ENCODE peak calls at places on chromosomes 5 and 9, in five cellular contexts. O is GM10248, B is mesothelial cell of epicardium, S is endothelial cell of umbilical vein, E is A673. V is an unnamed sample.

GRCh38 chr5:169044982-169045381 is 256.0 kb downstream of the SLIT3 start:
- DNase-seq in B (no peak), S (no peak), E (no peak), O (no peak), V (no peak)

GRCh38 chr5:983568-983967 is 25.0 kb upstream of the NKD2 start:
- DNase-seq in S (no peak), E (no peak), O (no peak), B (no peak), V (no peak)

GRCh38 chr5:102554092-102554491 is 55.3 kb upstream of the SLCO6A1 start:
- DNase-seq in O (no peak), B (no peak), S (no peak), E (peak; percentile 27), V (no peak)

GRCh38 chr5:68745459-68745858 is 348.4 kb upstream of the SLC30A5 start:
- DNase-seq in E (peak; percentile 50), O (no peak), B (no peak), S (no peak), V (no peak)

GRCh38 chr9:22342489-22343217 is 104.0 kb upstream of the DMRTA1 start:
- DNase-seq in E (no peak), B (no peak), O (no peak), S (peak; percentile 4), V (no peak)

GRCh38 chr9:130931508-130932150 is 7.4 kb downstream of the FIBCD1 start:
- DNase-seq in S (no peak), B (no peak), E (no peak), O (peak; percentile 67), V (no peak)

GRCh38 chr5:54257366-54258118 is 52.8 kb downstream of the ARL15 start:
- DNase-seq in O (no peak), S (no peak), E (no peak), B (no peak), V (no peak)

GRCh38 chr9:137960496-137960895 is 82.9 kb downstream of the CACNA1B start:
- DNase-seq in B (no peak), S (no peak), E (no peak), O (no peak), V (no peak)

GRCh38 chr5:59296317-59297264 is 596.9 kb downstream of the PDE4D start:
- DNase-seq in E (no peak), S (peak; percentile 83), B (no peak), O (no peak), V (no peak)

GRCh38 chr5:150651924-150652688 is 8.9 kb upstream of the MYOZ3 start:
- DNase-seq in E (no peak), B (no peak), O (no peak), S (no peak), V (no peak)

GRCh38 chr5:119323630-119324000 is 32.2 kb upstream of the TNFAIP8 start:
- DNase-seq in S (peak; percentile 64), O (no peak), B (no peak), E (peak; percentile 55), V (no peak)

GRCh38 chr5:14582797-14583137 is 1.2 kb downstream of the OTULINL start:
- DNase-seq in E (peak; percentile 13), B (no peak), S (no peak), O (no peak), V (no peak)

GRCh38 chr5:169283887-169284286 is 17.1 kb downstream of the SLIT3 start:
- DNase-seq in O (no peak), S (no peak), E (no peak), B (no peak), V (no peak)

GRCh38 chr9:75713373-75713772 is 177.1 kb upstream of the PCSK5 start:
- DNase-seq in S (no peak), O (no peak), B (no peak), E (no peak), V (no peak)

GRCh38 chr9:22363421-22363887 is 83.2 kb upstream of the DMRTA1 start:
- DNase-seq in O (no peak), E (no peak), B (no peak), S (no peak), V (no peak)

GRCh38 chr5:141960018-141960417 is 2.0 kb upstream of the PCDH12 start:
- DNase-seq in O (peak; percentile 26), E (no peak), S (no peak), B (no peak), V (no peak)

GRCh38 chr5:177131711-177132503 is 1.7 kb upstream of the NSD1 start:
- DNase-seq in E (no peak), O (no peak), S (no peak), B (peak; percentile 40), V (no peak)

GRCh38 chr9:128881627-128881883 is 195 bp downstream of the KYAT1 start:
- DNase-seq in S (no peak), B (no peak), O (no peak), E (no peak), V (no peak)

GRCh38 chr5:142222881-142223558 is 101.8 kb downstream of the SPRY4 start:
- DNase-seq in S (no peak), O (no peak), E (no peak), B (no peak), V (no peak)

GRCh38 chr5:140157032-140157781 is 17.8 kb upstream of the CYSTM1 start:
- DNase-seq in O (peak; percentile 90), S (peak; percentile 75), B (peak; percentile 77), E (peak; percentile 92), V (peak; percentile 85)

GRCh38 chr5:81854915-81855314 is 104.0 kb upstream of the SSBP2 start:
- DNase-seq in S (no peak), E (peak; percentile 19), O (no peak), B (no peak), V (no peak)

GRCh38 chr9:121865884-121866283 is 214.4 kb downstream of the DAB2IP start:
- DNase-seq in E (no peak), S (no peak), B (no peak), O (no peak), V (no peak)

GRCh38 chr9:99192786-99193465 is 28.8 kb downstream of the ALG2 start:
- DNase-seq in O (no peak), E (peak; percentile 35), B (no peak), S (no peak), V (no peak)

GRCh38 chr9:99189887-99190596 is 31.7 kb downstream of the ALG2 start:
- DNase-seq in B (no peak), S (no peak), O (no peak), E (no peak), V (no peak)

GRCh38 chr9:99190597-99191283 is 31.0 kb downstream of the ALG2 start:
- DNase-seq in S (no peak), E (no peak), B (no peak), O (no peak), V (no peak)

GRCh38 chr9:99197124-99197630 is 24.6 kb downstream of the ALG2 start:
- DNase-seq in B (no peak), E (no peak), O (no peak), S (no peak), V (no peak)

DNA sequence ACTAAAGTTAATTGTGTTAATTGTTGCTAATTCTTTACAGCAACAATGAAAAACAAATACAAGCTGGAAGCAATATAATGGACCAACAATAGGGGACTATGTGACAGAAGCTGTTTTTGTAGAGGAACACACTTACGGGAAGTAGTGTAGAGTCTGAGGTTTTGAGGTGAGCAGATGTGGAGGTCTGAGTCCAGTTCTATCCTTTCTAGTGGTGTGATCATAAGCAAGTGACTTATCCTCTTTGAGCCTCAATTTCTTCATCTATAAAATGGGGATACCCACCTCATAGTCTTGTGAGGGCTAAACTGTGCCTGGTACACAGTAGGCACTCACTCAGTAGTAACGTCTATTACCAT is 28.3 kb downstream of the ALG2 start:
- DNase-seq in B (no peak), O (no peak), E (no peak), S (no peak), V (no peak)
- TF ChIP-seq CTCF in B (no peak), O (no peak), E (no peak), S (no peak), V (no peak)

GRCh38 chr9:16191691-16192402 is 639.0 kb downstream of the CCDC171 start:
- DNase-seq in B (peak; percentile 73), E (peak; percentile 60), O (peak; percentile 61), S (peak; percentile 60), V (no peak)

GRCh38 chr9:16191237-16191636 is 638.4 kb downstream of the CCDC171 start:
- DNase-seq in O (no peak), S (no peak), E (no peak), B (no peak), V (no peak)

GRCh38 chr9:16197578-16198370 is 644.9 kb downstream of the CCDC171 start:
- DNase-seq in B (no peak), S (no peak), O (no peak), E (no peak), V (no peak)

GRCh38 chr9:16196206-16196605 is 643.4 kb downstream of the CCDC171 start:
- DNase-seq in S (no peak), O (no peak), B (no peak), E (no peak), V (no peak)

DNA sequence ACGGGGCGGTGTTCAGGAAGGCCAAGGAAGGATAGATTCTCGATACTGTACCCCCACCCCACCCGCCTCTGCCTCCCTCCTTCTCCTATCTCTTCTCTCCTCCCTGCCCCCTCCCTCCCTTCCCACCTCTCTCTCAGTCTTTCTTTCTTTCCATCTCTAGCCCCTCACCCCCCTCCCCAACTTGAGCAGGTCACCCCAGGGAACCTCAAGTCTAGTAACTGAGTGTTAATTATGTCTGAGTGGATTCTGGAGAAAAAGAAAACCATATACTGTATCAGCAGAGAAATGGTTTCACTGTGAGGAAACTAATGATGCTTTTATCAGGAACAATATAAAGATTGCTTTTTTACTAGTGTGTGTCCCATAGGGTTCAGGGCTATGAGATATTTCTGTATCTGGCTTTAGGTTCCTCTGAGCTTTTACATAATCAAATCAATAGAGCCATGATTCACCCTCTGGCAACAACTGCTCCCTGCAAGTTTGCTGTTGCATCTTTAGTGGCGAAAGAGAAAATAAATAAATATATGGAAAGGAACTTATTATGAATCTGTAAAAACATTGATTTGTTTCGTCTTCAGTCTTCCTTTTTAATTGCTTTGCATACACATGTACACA is 639.7 kb downstream of the CCDC171 start:
- DNase-seq in S (no peak), B (no peak), E (no peak), O (no peak), V (no peak)
- TF ChIP-seq CTCF in S (no peak), B (no peak), E (no peak), O (no peak), V (no peak)

GRCh38 chr9:101453776-101454570 is 18.4 kb upstream of the ALDOB start:
- DNase-seq in E (no peak), O (no peak), S (no peak), B (no peak), V (no peak)

GRCh38 chr9:101458955-101459631 is 23.5 kb upstream of the ALDOB start:
- DNase-seq in O (peak; percentile 57), B (no peak), E (peak; percentile 82), S (peak; percentile 77), V (no peak)

GRCh38 chr9:101455656-101456235 is 20.2 kb upstream of the ALDOB start:
- DNase-seq in E (no peak), B (no peak), S (no peak), O (no peak), V (no peak)

GRCh38 chr9:101460965-101461364 is 25.4 kb upstream of the ALDOB start:
- DNase-seq in O (no peak), B (no peak), S (no peak), E (no peak), V (no peak)

GRCh38 chr9:101457003-101457402 is 21.4 kb upstream of the ALDOB start:
- DNase-seq in O (no peak), S (no peak), B (no peak), E (no peak), V (no peak)
- TF ChIP-seq CTCF in O (no peak), S (no peak), B (no peak), E (peak; percentile 15), V (no peak)

GRCh38 chr9:79237861-79238260 is 333.9 kb upstream of the TLE4 start:
- DNase-seq in S (no peak), B (no peak), E (no peak), O (no peak), V (no peak)

GRCh38 chr9:79236466-79236865 is 335.3 kb upstream of the TLE4 start:
- DNase-seq in O (no peak), S (no peak), B (no peak), E (no peak), V (no peak)

GRCh38 chr9:79233542-79233941 is 338.2 kb upstream of the TLE4 start:
- DNase-seq in E (peak; percentile 29), B (no peak), O (peak; percentile 18), S (peak; percentile 34), V (no peak)
- TF ChIP-seq CTCF in E (peak; percentile 39), B (no peak), O (peak; percentile 17), S (peak; percentile 54), V (no peak)